ENCODE peak calls at places on chromosomes 2 and 18, in five cellular contexts. One of them, this sample, is unnamed.

GRCh38 chr2:164937864-164938401 is 17.4 kb downstream of the SLC38A11 start:
- DNase-seq in A549: no peak
- DNase-seq in K562: no peak
- DNase-seq in HepG2: peak
- DNase-seq in GM12878: no peak
- DNase-seq in this sample: no peak

GRCh38 chr2:227508001-227508400 is 36.0 kb downstream of the AGFG1 start:
- DNase-seq in A549: no peak
- DNase-seq in K562: no peak
- DNase-seq in HepG2: no peak
- DNase-seq in GM12878: no peak
- DNase-seq in this sample: no peak

GRCh38 chr2:156199588-156199987 is 132.9 kb downstream of the NR4A2 start:
- DNase-seq in A549: no peak
- DNase-seq in K562: no peak
- DNase-seq in HepG2: no peak
- DNase-seq in GM12878: no peak
- DNase-seq in this sample: no peak

GRCh38 chr2:232524771-232525170 is 1.2 kb upstream of the CHRND start:
- DNase-seq in A549: no peak
- DNase-seq in K562: no peak
- DNase-seq in HepG2: no peak
- DNase-seq in GM12878: no peak
- DNase-seq in this sample: no peak

GRCh38 chr18:24875286-24875685 is 414.8 kb downstream of the HRH4 start:
- DNase-seq in A549: no peak
- DNase-seq in K562: no peak
- DNase-seq in HepG2: no peak
- DNase-seq in GM12878: no peak
- DNase-seq in this sample: no peak

GRCh38 chr2:217920879-217921603 is 81.8 kb downstream of the TNS1 start:
- DNase-seq in A549: no peak
- DNase-seq in K562: no peak
- DNase-seq in HepG2: no peak
- DNase-seq in GM12878: no peak
- DNase-seq in this sample: no peak

GRCh38 chr2:27123302-27124150 is at the start of gene ABHD1:
- DNase-seq in A549: peak
- DNase-seq in K562: peak
- DNase-seq in HepG2: peak
- DNase-seq in GM12878: no peak
- DNase-seq in this sample: peak

GRCh38 chr18:36130039-36130831 is 536 bp downstream of the ELP2 start:
- DNase-seq in A549: no peak
- DNase-seq in K562: peak
- DNase-seq in HepG2: no peak
- DNase-seq in GM12878: no peak
- DNase-seq in this sample: no peak

GRCh38 chr2:174176898-174177297 is 71.4 kb downstream of the OLA1 start:
- DNase-seq in A549: no peak
- DNase-seq in K562: no peak
- DNase-seq in HepG2: no peak
- DNase-seq in GM12878: no peak
- DNase-seq in this sample: no peak

GRCh38 chr2:231884438-231885140 is 41.6 kb downstream of the NPPC start:
- DNase-seq in A549: no peak
- DNase-seq in K562: no peak
- DNase-seq in HepG2: no peak
- DNase-seq in GM12878: no peak
- DNase-seq in this sample: no peak

GRCh38 chr2:241036397-241036963 is 38.1 kb downstream of the SNED1 start:
- DNase-seq in A549: no peak
- DNase-seq in K562: peak
- DNase-seq in HepG2: peak
- DNase-seq in GM12878: peak
- DNase-seq in this sample: no peak

GRCh38 chr18:4068552-4069158 is 386.5 kb downstream of the DLGAP1 start:
- DNase-seq in A549: peak
- DNase-seq in K562: peak
- DNase-seq in HepG2: peak
- DNase-seq in GM12878: peak
- DNase-seq in this sample: peak
- TF ChIP-seq HDAC2 in A549: no peak
- TF ChIP-seq HDAC2 in K562: no peak
- TF ChIP-seq HDAC2 in HepG2: no peak
- TF ChIP-seq HDAC2 in GM12878: no peak
- TF ChIP-seq HDAC2 in this sample: no peak

DNA sequence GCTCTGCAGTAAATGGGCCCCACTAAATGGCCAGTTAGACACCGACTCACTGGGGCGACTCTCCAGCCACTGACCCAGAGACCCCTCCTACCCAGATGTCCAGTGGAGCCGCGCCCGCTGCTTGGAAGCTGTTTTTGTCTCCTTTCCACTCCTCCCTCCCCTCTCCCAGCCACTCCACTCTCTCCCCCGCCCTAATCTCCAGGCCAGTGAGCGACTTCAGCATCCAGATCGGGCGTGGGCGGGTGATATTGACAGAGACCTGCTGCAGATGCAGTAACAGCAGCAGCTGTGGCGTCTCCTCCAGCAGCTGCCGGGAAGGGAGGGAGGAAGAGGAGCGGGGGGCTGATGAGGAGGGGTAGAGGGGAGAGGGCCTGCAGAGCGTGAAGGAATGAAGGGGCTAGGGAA is at the start of gene SCN7A:
- DNase-seq in A549: no peak
- DNase-seq in K562: peak
- DNase-seq in HepG2: no peak
- DNase-seq in GM12878: no peak
- DNase-seq in this sample: peak
- TF ChIP-seq HDAC2 in A549: no peak
- TF ChIP-seq HDAC2 in K562: no peak
- TF ChIP-seq HDAC2 in HepG2: no peak
- TF ChIP-seq HDAC2 in GM12878: no peak
- TF ChIP-seq HDAC2 in this sample: no peak

DNA sequence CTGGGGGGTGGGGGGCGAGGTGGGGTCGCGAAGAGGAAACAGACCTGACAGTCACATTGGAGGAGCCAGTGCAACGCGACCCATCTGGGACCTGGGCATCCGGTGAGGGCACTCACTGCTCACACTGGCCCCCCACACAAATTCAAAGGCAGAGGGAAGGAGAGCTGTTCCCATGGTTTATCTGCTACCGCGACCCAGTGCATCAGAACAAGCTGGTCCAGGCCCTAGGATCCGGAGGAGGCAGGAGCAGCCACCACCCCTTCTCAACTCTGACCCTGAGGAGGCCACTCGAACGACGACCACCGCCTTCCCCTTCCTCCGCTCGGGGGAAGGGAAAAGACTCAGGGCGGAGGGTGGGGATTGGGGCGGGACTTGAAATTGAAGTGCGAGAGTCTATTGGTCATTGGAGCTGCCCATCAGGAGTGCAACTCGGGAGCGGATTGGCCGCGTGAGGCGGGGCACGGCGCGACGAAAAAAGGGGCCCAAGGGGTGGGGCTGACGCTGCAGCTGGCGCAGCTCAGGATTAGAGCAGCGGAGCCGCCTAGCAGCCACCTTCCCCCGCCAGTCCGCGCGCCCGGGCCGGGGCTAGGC is at the start of gene CDK5R2:
- DNase-seq in A549: peak
- DNase-seq in K562: peak
- DNase-seq in HepG2: peak
- DNase-seq in GM12878: peak
- DNase-seq in this sample: peak
- TF ChIP-seq HDAC2 in A549: no peak
- TF ChIP-seq HDAC2 in K562: no peak
- TF ChIP-seq HDAC2 in HepG2: no peak
- TF ChIP-seq HDAC2 in GM12878: no peak
- TF ChIP-seq HDAC2 in this sample: no peak

DNA sequence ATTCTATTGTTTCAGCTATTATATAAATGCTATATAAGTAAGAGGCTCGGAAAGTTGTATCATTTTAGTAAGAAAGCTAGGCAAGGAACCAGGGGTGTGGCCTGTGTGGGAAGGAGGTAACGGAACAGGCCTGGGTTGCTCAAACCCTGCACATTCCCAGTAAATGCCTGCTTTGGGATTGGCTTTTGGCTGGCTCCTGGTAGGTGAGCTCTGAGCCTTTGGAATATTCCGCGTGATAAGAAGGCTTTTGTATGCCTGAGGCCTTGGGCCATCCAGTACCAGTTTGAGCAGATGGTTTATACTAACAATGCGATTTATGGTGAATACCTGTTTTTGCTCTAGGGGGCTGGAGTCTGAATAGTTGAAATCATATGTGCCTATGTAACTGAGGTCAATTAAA is 42.6 kb upstream of the CDH20 start:
- DNase-seq in A549: no peak
- DNase-seq in K562: no peak
- DNase-seq in HepG2: no peak
- DNase-seq in GM12878: no peak
- DNase-seq in this sample: no peak
- TF ChIP-seq HDAC2 in A549: no peak
- TF ChIP-seq HDAC2 in K562: no peak
- TF ChIP-seq HDAC2 in HepG2: no peak
- TF ChIP-seq HDAC2 in GM12878: no peak
- TF ChIP-seq HDAC2 in this sample: no peak